ENCODE peak calls at places on chromosomes 11 and 22, in six cellular contexts. N, B, F, Y, M and K are unnamed samples.

GRCh38 chr11:37552284-37552683 is 954.2 kb upstream of the RAG2 start:
- DNase-seq in N (no peak), M (no peak), F (no peak), Y (no peak), B (no peak), K (no peak)

GRCh38 chr11:107591098-107591445 is at the start of gene ELMOD1:
- DNase-seq in M (peak; percentile 17), B (peak; percentile 18), F (peak; percentile 23), N (no peak), Y (peak; percentile 79), K (peak; percentile 39)

GRCh38 chr11:75482931-75483469 is 42.7 kb downstream of the GDPD5 start:
- DNase-seq in N (no peak), B (no peak), M (no peak), Y (peak; percentile 32), F (no peak), K (no peak)

GRCh38 chr22:46596032-46596441 is 24.1 kb upstream of the GRAMD4 start:
- DNase-seq in N (no peak), F (no peak), Y (peak; percentile 93), B (peak; percentile 59), M (no peak), K (no peak)

GRCh38 chr11:72573380-72573949 is 100.8 kb downstream of the PDE2A start:
- DNase-seq in N (no peak), Y (no peak), F (peak; percentile 11), B (no peak), M (peak; percentile 53), K (peak; percentile 12)

GRCh38 chr11:62721994-62722393 is 5.3 kb downstream of the HNRNPUL2 start:
- DNase-seq in M (peak; percentile 44), Y (no peak), N (no peak), B (no peak), F (peak; percentile 40), K (peak; percentile 48)

GRCh38 chr22:17234144-17234623 is 14.9 kb upstream of the ADA2 start:
- DNase-seq in B (no peak), F (no peak), N (no peak), Y (peak; percentile 35), M (peak; percentile 19), K (no peak)

GRCh38 chr22:31912402-31912733 is 32.0 kb upstream of the YWHAH start:
- DNase-seq in Y (no peak), F (peak; percentile 16), B (no peak), N (no peak), M (peak; percentile 43), K (peak; percentile 42)

GRCh38 chr11:68099474-68100405 is 21.4 kb downstream of the CHKA start:
- DNase-seq in Y (no peak), N (peak; percentile 95), F (no peak), B (no peak), M (no peak), K (no peak)

GRCh38 chr22:27997538-27997937 is 78.5 kb upstream of the PITPNB start:
- DNase-seq in F (peak; percentile 25), N (no peak), M (peak; percentile 64), Y (peak; percentile 30), B (no peak), K (no peak)

GRCh38 chr11:46649180-46649738 is 31.9 kb downstream of the ATG13 start:
- DNase-seq in Y (no peak), F (peak; percentile 97), M (peak; percentile 99), B (peak; percentile 69), N (no peak), K (peak; percentile 91)

GRCh38 chr11:71248656-71249055 is 3.7 kb downstream of the SHANK2 start:
- DNase-seq in F (no peak), Y (no peak), B (no peak), N (no peak), M (no peak), K (no peak)

GRCh38 chr22:20319041-20319744 is 667 bp downstream of the DGCR6L start:
- DNase-seq in F (no peak), N (peak; percentile 24), M (peak; percentile 37), B (no peak), Y (peak; percentile 54), K (no peak)

GRCh38 chr11:100329352-100329751 is 357.7 kb upstream of the ARHGAP42 start:
- DNase-seq in M (no peak), F (no peak), N (no peak), Y (no peak), B (no peak), K (no peak)

GRCh38 chr11:1872267-1872985 is 19.3 kb downstream of the PRR33 start:
- DNase-seq in N (no peak), M (no peak), B (no peak), Y (peak; percentile 48), F (no peak), K (no peak)

GRCh38 chr11:1870326-1870696 is 17.4 kb downstream of the LSP1 start:
- DNase-seq in Y (peak; percentile 65), F (no peak), B (no peak), M (no peak), N (no peak), K (no peak)

GRCh38 chr11:1871531-1871930 is 18.6 kb downstream of the LSP1 start:
- DNase-seq in M (no peak), Y (no peak), B (no peak), F (no peak), N (no peak), K (no peak)

GRCh38 chr11:1869427-1870325 is 16.8 kb downstream of the LSP1 start:
- DNase-seq in Y (peak; percentile 67), N (no peak), M (no peak), B (no peak), F (no peak), K (no peak)

GRCh38 chr11:1870721-1871466 is 18.0 kb downstream of the LSP1 start:
- DNase-seq in F (no peak), B (no peak), N (no peak), Y (peak; percentile 68), M (no peak), K (peak; percentile 39)
- H3K4me3 ChIP-seq in F (no peak overlapping the region), B (peak overlapping the region; percentile 21), N (peak overlapping the region; percentile 34), Y (no peak overlapping the region), M (peak overlapping the region; percentile 2), K (no peak overlapping the region)

DNA sequence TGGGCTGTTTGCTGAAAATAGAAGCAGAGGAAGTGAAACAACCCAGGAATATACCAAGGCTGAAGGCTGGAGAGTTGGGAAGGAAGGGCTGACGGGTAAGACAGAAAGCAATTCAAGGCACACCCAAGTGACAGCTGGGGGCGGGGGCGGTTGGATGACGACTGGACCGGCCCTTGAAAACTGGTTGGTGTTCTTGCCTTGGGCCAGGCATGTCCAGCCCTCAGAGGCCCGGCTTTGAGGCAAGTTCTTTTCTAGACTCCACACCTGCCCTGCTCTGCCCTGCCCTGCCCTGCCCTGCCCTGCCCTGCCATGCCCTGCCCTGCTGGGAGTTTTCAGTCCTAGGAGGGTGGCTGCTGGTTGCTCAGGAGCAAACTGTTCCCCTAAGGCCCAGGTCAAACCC is 34.2 kb upstream of the CACNG2 start:
- DNase-seq in B (peak; percentile 18), F (no peak), N (peak; percentile 21), M (no peak), Y (no peak), K (no peak)
- TF ChIP-seq CTCF in B (no peak), F (no peak), N (no peak), M (no peak), Y (no peak), K (no peak)

DNA sequence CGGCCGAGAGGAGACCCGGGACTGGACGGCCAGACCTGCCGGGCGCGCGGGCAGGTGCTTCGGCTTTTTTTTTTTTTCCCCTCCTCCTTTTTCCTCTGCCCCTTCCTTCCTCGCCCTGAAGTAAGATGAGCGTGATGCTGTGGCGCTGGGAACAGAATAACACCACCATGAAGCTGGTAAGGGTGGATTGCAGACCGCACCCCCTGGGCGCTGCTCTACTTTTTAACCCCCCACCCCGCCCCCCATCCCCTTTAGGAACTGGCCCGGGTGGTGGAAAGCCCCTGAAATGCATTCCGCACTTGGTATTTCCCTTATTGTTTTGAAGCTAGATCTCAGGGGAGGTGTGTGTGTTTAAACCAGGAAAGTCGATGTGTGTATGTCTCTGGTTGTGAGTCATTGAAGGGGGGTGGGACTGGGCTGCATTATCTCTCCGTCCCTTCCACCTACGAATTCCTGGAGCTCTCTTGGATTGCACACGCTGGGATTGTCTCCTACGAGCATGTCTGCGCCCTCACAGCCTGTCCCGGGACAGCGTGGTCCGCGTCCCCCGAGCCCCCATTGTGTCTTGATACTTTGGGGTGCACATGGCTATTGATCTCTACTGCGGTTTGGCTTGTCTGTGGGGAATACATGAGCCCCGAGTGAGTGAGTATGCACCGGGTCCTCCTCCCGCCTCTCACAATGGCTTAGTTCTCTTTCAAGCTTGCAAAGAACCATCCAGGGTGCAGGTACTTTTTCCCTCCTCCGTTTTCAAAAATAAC is 64.9 kb downstream of the NAV2 start:
- DNase-seq in F (peak; percentile 84), B (no peak), N (no peak), Y (no peak), M (peak; percentile 85), K (no peak)
- H3K4me3 ChIP-seq in F (peak overlapping the region; percentile 41), B (peak overlapping the region; percentile 47), N (peak overlapping the region; percentile 54), Y (peak overlapping the region; percentile 32), M (peak overlapping the region; percentile 49), K (peak overlapping the region; percentile 33)

DNA sequence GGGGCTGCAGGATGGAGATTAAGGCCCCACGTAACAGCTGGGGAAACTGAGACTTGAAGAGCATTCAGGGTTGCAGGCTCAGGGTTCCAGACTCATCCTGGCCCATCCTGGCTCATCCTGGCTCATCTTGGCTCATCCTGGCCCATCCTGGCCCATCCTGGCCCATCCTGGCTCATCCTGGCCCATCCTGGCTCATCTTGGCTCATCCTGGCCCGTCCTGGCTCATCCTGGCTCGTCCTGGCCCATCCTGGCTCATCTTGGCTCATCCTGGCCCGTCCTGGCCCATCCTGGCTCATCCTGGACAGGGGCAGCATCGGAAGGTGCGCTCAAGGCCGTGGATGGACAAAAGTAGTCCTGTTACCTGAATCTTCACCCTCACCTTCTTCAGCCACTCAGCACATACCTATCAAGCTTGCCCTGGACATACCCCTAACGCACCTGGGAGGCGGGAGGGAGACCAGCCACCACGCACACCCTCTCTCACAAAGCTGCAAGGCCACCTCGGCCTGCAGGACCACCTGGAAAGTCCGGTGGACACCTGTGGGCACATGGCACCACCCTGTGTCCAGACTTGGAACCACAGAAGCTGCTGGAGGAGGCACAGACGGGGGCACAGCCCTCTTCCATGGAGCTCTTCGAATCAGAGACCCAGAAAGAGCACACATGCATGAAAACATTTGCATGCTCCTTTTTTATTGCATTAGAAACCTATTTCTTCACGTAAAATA is 20.3 kb upstream of the NLRP6 start:
- DNase-seq in N (no peak), M (no peak), F (no peak), Y (no peak), B (no peak), K (no peak)
- TF ChIP-seq CTCF in N (no peak), M (peak; percentile 26), F (peak; percentile 14), Y (no peak), B (no peak), K (no peak)

DNA sequence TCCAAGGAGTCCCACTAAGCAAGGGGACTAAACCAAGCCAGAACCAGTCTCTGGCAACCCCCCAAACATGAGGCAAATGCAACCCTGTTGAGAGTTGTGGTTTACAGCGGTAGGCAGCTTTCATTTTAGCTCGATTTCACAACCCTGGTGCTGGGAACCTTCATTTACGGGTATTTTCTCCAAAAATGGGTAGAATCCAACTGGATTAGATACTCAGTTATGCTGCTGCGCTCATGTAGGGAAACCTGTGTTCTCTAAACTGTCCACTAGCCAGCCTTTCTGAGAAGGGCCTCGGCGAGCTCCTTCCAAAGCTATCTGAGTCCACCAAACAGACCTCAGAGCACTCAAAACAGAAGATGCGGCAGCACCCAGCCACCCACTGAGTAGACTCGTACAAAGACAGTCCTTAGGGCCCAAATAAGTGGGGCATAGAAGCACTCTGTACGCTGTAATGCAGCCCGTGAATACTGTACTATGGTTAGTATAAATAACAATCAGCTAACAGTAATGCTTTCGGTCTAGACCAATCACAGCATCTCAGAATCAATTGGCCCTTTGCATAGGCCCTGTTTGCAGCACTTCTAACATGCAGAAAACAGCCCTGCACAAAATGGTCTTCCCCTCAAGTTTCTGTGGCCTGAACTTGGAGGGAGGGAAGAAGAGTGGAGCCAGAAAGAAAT is 104.7 kb downstream of the ETS1 start:
- DNase-seq in B (peak; percentile 44), Y (peak; percentile 61), N (no peak), M (peak; percentile 66), F (peak; percentile 46), K (peak; percentile 61)
- H3K4me3 ChIP-seq in B (peak overlapping the region; percentile 2), Y (no peak overlapping the region), N (no peak overlapping the region), M (no peak overlapping the region), F (no peak overlapping the region), K (no peak overlapping the region)

GRCh38 chr11:133809525-133810178 is 35.7 kb downstream of the SPATA19 start:
- DNase-seq in B (no peak), Y (no peak), F (no peak), N (no peak), M (no peak), K (no peak)
- TF ChIP-seq CTCF in B (no peak), Y (no peak), F (no peak), N (no peak), M (no peak), K (no peak)